ENCODE peak calls at places on chromosomes 2 and 18, in six cellular contexts. U is transverse colon; O is pulmonary artery endothelial cell; W is left cardiac atrium; R is CD8-positive, alpha-beta T cell; P is AG20443. K is an unnamed sample.

GRCh38 chr2:239630618-239631286 is 229.9 kb upstream of the HDAC4 start:
- DNase-seq in U (no peak), O (no peak), W (peak), R (no peak), P (peak), K (no peak)

GRCh38 chr2:44965684-44966083 is 24.2 kb downstream of the SIX3 start:
- DNase-seq in U (no peak), O (no peak), W (no peak), R (no peak), P (no peak), K (no peak)

GRCh38 chr2:31784868-31785267 is 204.1 kb upstream of the SRD5A2 start:
- DNase-seq in U (no peak), O (no peak), W (no peak), R (no peak), P (no peak), K (no peak)

GRCh38 chr2:241018051-241018891 is 19.9 kb downstream of the SNED1 start:
- DNase-seq in U (no peak), O (no peak), W (no peak), R (no peak), P (no peak), K (no peak)

GRCh38 chr2:71596011-71596410 is 142.7 kb downstream of the DYSF start:
- DNase-seq in U (no peak), O (no peak), W (no peak), R (no peak), P (no peak), K (no peak)

GRCh38 chr18:56615738-56616520 is 22.5 kb downstream of the TXNL1 start:
- DNase-seq in U (peak), O (no peak), W (no peak), R (no peak), P (no peak), K (no peak)

GRCh38 chr18:44325903-44326650 is 354.6 kb upstream of the SETBP1 start:
- DNase-seq in U (peak), O (peak), W (peak), R (no peak), P (peak), K (no peak)

GRCh38 chr18:78160961-78161656 is 818.5 kb upstream of the SALL3 start:
- DNase-seq in U (no peak), O (no peak), W (no peak), R (no peak), P (no peak), K (no peak)

GRCh38 chr18:59054892-59055291 is 84.8 kb upstream of the SEC11C start:
- DNase-seq in U (no peak), O (no peak), W (no peak), R (no peak), P (no peak), K (no peak)

GRCh38 chr2:85318222-85319182 is 9.3 kb downstream of the TGOLN2 start:
- DNase-seq in U (no peak), O (no peak), W (no peak), R (no peak), P (peak), K (no peak)

GRCh38 chr2:11236335-11236734 is 81.1 kb downstream of the SLC66A3 start:
- DNase-seq in U (no peak), O (no peak), W (no peak), R (no peak), P (no peak), K (no peak)

GRCh38 chr2:218401834-218402370 is 2.2 kb downstream of the CTDSP1 start:
- DNase-seq in U (no peak), O (no peak), W (peak), R (no peak), P (no peak), K (no peak)

GRCh38 chr2:130808482-130809268 is 28.0 kb upstream of the ARHGEF4 start:
- DNase-seq in U (no peak), O (no peak), W (no peak), R (no peak), P (no peak), K (no peak)

GRCh38 chr2:112881217-112882000 is 29.6 kb upstream of the IL37 start:
- DNase-seq in U (no peak), O (peak), W (no peak), R (no peak), P (peak), K (no peak)

GRCh38 chr2:213545481-213545880 is 261.2 kb downstream of the SPAG16 start:
- DNase-seq in U (no peak), O (no peak), W (no peak), R (no peak), P (no peak), K (no peak)

GRCh38 chr2:240958366-240959213 is 39.8 kb upstream of the SNED1 start:
- DNase-seq in U (no peak), O (no peak), W (no peak), R (no peak), P (no peak), K (no peak)

GRCh38 chr18:36162981-36163380 is 24.3 kb upstream of the MOCOS start:
- DNase-seq in U (no peak), O (peak), W (no peak), R (no peak), P (no peak), K (no peak)

GRCh38 chr2:67156796-67157195 is 240.3 kb upstream of the ETAA1 start:
- DNase-seq in U (no peak), O (no peak), W (no peak), R (no peak), P (no peak), K (no peak)

GRCh38 chr2:29175338-29175737 is 60.1 kb downstream of the CLIP4 start:
- DNase-seq in U (no peak), O (no peak), W (no peak), R (no peak), P (no peak), K (no peak)

GRCh38 chr2:2806711-2807110 is 475.6 kb upstream of the MYT1L start:
- DNase-seq in U (no peak), O (no peak), W (no peak), R (no peak), P (no peak), K (no peak)

GRCh38 chr2:1051075-1051474 is 100.4 kb downstream of the SNTG2 start:
- DNase-seq in U (no peak), O (no peak), W (no peak), R (no peak), P (no peak), K (no peak)

GRCh38 chr18:63518178-63519012 is 23.8 kb upstream of the SERPINB12 start:
- DNase-seq in U (peak), O (peak), W (peak), R (peak), P (peak), K (peak)

GRCh38 chr2:163132850-163133249 is 294.3 kb upstream of the KCNH7 start:
- DNase-seq in U (no peak), O (no peak), W (no peak), R (no peak), P (peak), K (no peak)

GRCh38 chr2:73516033-73516432 is 126.2 kb downstream of the NAT8 start:
- DNase-seq in U (no peak), O (no peak), W (no peak), R (no peak), P (no peak), K (no peak)

GRCh38 chr2:111705711-111706323 is 178.2 kb downstream of the ANAPC1 start:
- DNase-seq in U (peak), O (peak), W (no peak), R (no peak), P (peak), K (no peak)